ENCODE peak calls at places on chromosomes 5 and 9, in four cellular contexts. H is NCI-H1048; T is NK-92 treated with Interleukin-12 subunit alpha and Interleukin-12 subunit beta, amount 100 ng/mL, for 24 hours; J is WERI-Rb-1. Y is an unnamed sample.
A peak's percentile ranks its signal among the peaks of the same experiment; 100 is the strongest.

GRCh38 chr5:135245521-135246499 is 153.2 kb downstream of the MACROH2A1 start:
- DNase-seq in T (peak; percentile 42), J (peak; percentile 62), H (no peak), Y (peak; percentile 91)

GRCh38 chr5:64074533-64074932 is 91.1 kb upstream of the RNF180 start:
- DNase-seq in H (no peak), T (no peak), J (peak; percentile 57), Y (peak; percentile 45)

GRCh38 chr5:65062684-65063083 is 294.0 kb downstream of the CWC27 start:
- DNase-seq in J (peak; percentile 17), T (no peak), H (no peak), Y (peak; percentile 81)

GRCh38 chr5:173378727-173379126 is 50.5 kb upstream of the STC2 start:
- DNase-seq in H (no peak), T (no peak), J (no peak), Y (no peak)

GRCh38 chr5:159774476-159775031 is 141.7 kb upstream of the ADRA1B start:
- DNase-seq in J (no peak), T (no peak), H (no peak), Y (no peak)

GRCh38 chr5:149546974-149547373 is 4.3 kb downstream of the CSNK1A1 start:
- DNase-seq in H (no peak), T (no peak), J (no peak), Y (no peak)

GRCh38 chr5:43416233-43416987 is 4.2 kb upstream of the CCL28 start:
- DNase-seq in T (no peak), H (no peak), J (no peak), Y (peak; percentile 36)

GRCh38 chr5:100900796-100901731 is 2.0 kb downstream of the ST8SIA4 start:
- DNase-seq in T (peak; percentile 96), J (peak; percentile 59), H (no peak), Y (no peak)

GRCh38 chr5:169551146-169551545 is 32.4 kb upstream of the SPDL1 start:
- DNase-seq in J (no peak), T (no peak), H (no peak), Y (no peak)

GRCh38 chr5:178826216-178826615 is 33.5 kb upstream of the ZNF354B start:
- DNase-seq in J (no peak), H (no peak), T (no peak), Y (no peak)

GRCh38 chr9:104992696-104993095 is 64.7 kb upstream of the ABCA1 start:
- DNase-seq in H (no peak), J (no peak), T (no peak), Y (no peak)

GRCh38 chr5:1167728-1168709 is 33.4 kb upstream of the SLC6A19 start:
- DNase-seq in J (peak; percentile 83), H (no peak), T (no peak), Y (peak; percentile 69)

GRCh38 chr9:17600962-17601593 is 22.2 kb downstream of the SH3GL2 start:
- DNase-seq in H (no peak), J (no peak), T (no peak), Y (peak; percentile 73)

GRCh38 chr5:1436036-1436435 is 9.2 kb downstream of the SLC6A3 start:
- DNase-seq in H (no peak), J (no peak), T (no peak), Y (no peak)

GRCh38 chr5:5738797-5739489 is 316.5 kb downstream of the ICE1 start:
- DNase-seq in J (no peak), T (no peak), H (no peak), Y (no peak)

GRCh38 chr9:3968891-3969290 is 331.0 kb downstream of the GLIS3 start:
- DNase-seq in J (no peak), H (peak; percentile 53), T (no peak), Y (peak; percentile 72)

GRCh38 chr9:966936-967335 is 9.5 kb upstream of the DMRT3 start:
- DNase-seq in T (no peak), J (no peak), H (no peak), Y (no peak)

GRCh38 chr9:34046784-34047379 is 1.8 kb downstream of the UBAP2 start:
- DNase-seq in J (no peak), T (no peak), H (no peak), Y (peak; percentile 33)

GRCh38 chr5:154316223-154316967 is 125.9 kb downstream of the GALNT10 start:
- DNase-seq in T (no peak), H (no peak), J (no peak), Y (no peak)

GRCh38 chr9:86183225-86183808 is 76.1 kb downstream of the C9orf153 start:
- DNase-seq in H (no peak), T (no peak), J (no peak), Y (peak; percentile 24)

GRCh38 chr5:170691623-170692022 is 91.9 kb upstream of the GABRP start:
- DNase-seq in T (no peak), H (no peak), J (peak; percentile 11), Y (no peak)

GRCh38 chr5:176658007-176658599 is 10.8 kb downstream of the TSPAN17 start:
- DNase-seq in J (peak; percentile 63), T (peak; percentile 33), H (peak; percentile 22), Y (peak; percentile 71)

GRCh38 chr9:124721109-124721850 is 49.8 kb downstream of the NR6A1 start:
- DNase-seq in H (no peak), T (no peak), J (no peak), Y (no peak)

GRCh38 chr5:100722657-100723056 is 180.4 kb downstream of the ST8SIA4 start:
- DNase-seq in J (no peak), H (no peak), T (no peak), Y (no peak)

Y was measured in HT1080.